ENCODE peak calls at places on chromosomes 12 and 14, in five cellular contexts. G, R, Q, M and X are unnamed samples.

GRCh38 chr14:101590616-101591015 is 29.3 kb downstream of the DIO3 start:
- DNase-seq in G (no peak), R (no peak), Q (peak; percentile 21), M (no peak), X (no peak)

GRCh38 chr12:115312901-115313300 is 628.9 kb upstream of the TBX3 start:
- DNase-seq in G (no peak), R (no peak), Q (no peak), M (no peak), X (no peak)

GRCh38 chr14:70203686-70204085 is 14.9 kb upstream of the SLC8A3 start:
- DNase-seq in G (no peak), R (no peak), Q (no peak), M (no peak), X (no peak)

GRCh38 chr14:54627718-54628345 is 60.9 kb downstream of the SAMD4A start:
- DNase-seq in G (peak; percentile 72), R (peak; percentile 29), Q (no peak), M (no peak), X (peak; percentile 78)

GRCh38 chr12:44433647-44434046 is 442.5 kb downstream of the NELL2 start:
- DNase-seq in G (no peak), R (no peak), Q (no peak), M (no peak), X (no peak)

GRCh38 chr14:71497645-71498086 is 434.6 kb upstream of the RGS6 start:
- DNase-seq in G (peak; percentile 87), R (peak; percentile 87), Q (no peak), M (no peak), X (peak; percentile 44)

GRCh38 chr14:22978873-22979671 is 3.3 kb downstream of the AJUBA start:
- DNase-seq in G (peak; percentile 29), R (no peak), Q (no peak), M (no peak), X (no peak)

GRCh38 chr12:32400866-32401265 is 1.5 kb downstream of the FGD4 start:
- DNase-seq in G (no peak), R (no peak), Q (no peak), M (no peak), X (no peak)

GRCh38 chr14:92531151-92531873 is 17.7 kb downstream of the RIN3 start:
- DNase-seq in G (no peak), R (no peak), Q (no peak), M (peak; percentile 20), X (no peak)

GRCh38 chr12:119802472-119802871 is 74.6 kb downstream of the CIT start:
- DNase-seq in G (peak; percentile 45), R (no peak), Q (no peak), M (peak; percentile 62), X (peak; percentile 57)

GRCh38 chr12:119804011-119804641 is 73.0 kb downstream of the CIT start:
- DNase-seq in G (peak; percentile 75), R (peak; percentile 13), Q (peak; percentile 57), M (peak; percentile 75), X (peak; percentile 64)

GRCh38 chr12:119808441-119808840 is 68.7 kb downstream of the CIT start:
- DNase-seq in G (peak; percentile 35), R (no peak), Q (no peak), M (no peak), X (no peak)

GRCh38 chr12:119807380-119807779 is 69.7 kb downstream of the CIT start:
- DNase-seq in G (no peak), R (no peak), Q (no peak), M (no peak), X (no peak)

GRCh38 chr12:119803391-119803791 is 73.7 kb downstream of the CIT start:
- DNase-seq in G (peak; percentile 48), R (no peak), Q (no peak), M (peak; percentile 16), X (peak; percentile 29)
- H3K4me3 ChIP-seq in G (peak overlapping the region; percentile 68), R (no peak overlapping the region), Q (peak overlapping the region; percentile 32), M (peak overlapping the region; percentile 48), X (peak overlapping the region; percentile 49)

GRCh38 chr14:95611293-95611880 is 74.8 kb upstream of the TCL1B start:
- DNase-seq in G (no peak), R (no peak), Q (no peak), M (no peak), X (no peak)

GRCh38 chr14:95619785-95620417 is 66.3 kb upstream of the TCL1B start:
- DNase-seq in G (no peak), R (no peak), Q (no peak), M (no peak), X (no peak)

GRCh38 chr14:95609398-95609990 is 74.6 kb downstream of the GLRX5 start:
- DNase-seq in G (no peak), R (peak; percentile 14), Q (peak; percentile 51), M (no peak), X (peak; percentile 19)

GRCh38 chr14:95614335-95614734 is 71.9 kb upstream of the TCL1B start:
- DNase-seq in G (no peak), R (no peak), Q (no peak), M (no peak), X (no peak)
- TF ChIP-seq CTCF in G (no peak), R (peak; percentile 29), Q (no peak), M (no peak), X (no peak)

GRCh38 chr12:111937429-111937828 is 75.5 kb downstream of the TMEM116 start:
- DNase-seq in G (peak; percentile 65), R (no peak), Q (no peak), M (no peak), X (peak; percentile 23)
- H3K4me3 ChIP-seq in G (no peak overlapping the region), R (no peak overlapping the region), Q (no peak overlapping the region), M (peak overlapping the region; percentile 32), X (no peak overlapping the region)

DNA sequence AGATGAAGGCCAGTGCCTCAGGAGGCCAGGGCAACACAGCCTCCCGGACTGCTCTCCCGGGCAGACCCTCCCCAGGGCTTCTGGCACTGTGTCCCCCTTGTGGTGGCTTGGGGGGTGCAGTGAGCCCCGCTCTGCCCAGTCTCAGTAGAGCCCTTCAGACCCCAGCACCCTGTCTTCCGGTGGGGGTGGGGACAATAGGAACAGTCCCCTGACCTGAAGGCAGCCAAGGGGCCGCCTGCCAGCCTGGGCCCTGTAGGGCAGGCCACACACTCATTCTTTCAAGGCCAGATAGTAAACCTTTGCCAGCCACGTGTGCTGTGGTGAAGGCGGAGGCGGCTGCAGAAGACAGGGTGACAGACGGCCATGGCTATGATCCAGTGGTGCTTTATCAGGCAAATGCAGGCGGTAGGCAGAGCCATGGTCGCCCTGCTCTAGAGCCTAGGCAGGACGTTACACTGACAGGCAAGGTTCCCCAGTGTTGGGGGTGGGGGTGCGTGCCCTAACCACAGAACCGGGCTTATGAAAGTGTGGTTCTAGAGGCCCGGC is 15.0 kb downstream of the ZFYVE21 start:
- DNase-seq in G (peak; percentile 54), R (no peak), Q (peak; percentile 74), M (peak; percentile 67), X (no peak)
- TF ChIP-seq CTCF in G (no peak), R (peak; percentile 22), Q (no peak), M (no peak), X (peak; percentile 5)

GRCh38 chr12:108327621-108328371 is 11.3 kb downstream of the CMKLR1 start:
- DNase-seq in G (no peak), R (no peak), Q (no peak), M (no peak), X (no peak)

GRCh38 chr12:108324678-108325358 is 14.3 kb downstream of the CMKLR1 start:
- DNase-seq in G (no peak), R (no peak), Q (no peak), M (no peak), X (no peak)

GRCh38 chr12:108326254-108326750 is 12.8 kb downstream of the CMKLR1 start:
- DNase-seq in G (no peak), R (no peak), Q (no peak), M (no peak), X (no peak)

GRCh38 chr12:108325549-108325948 is 13.6 kb downstream of the CMKLR1 start:
- DNase-seq in G (no peak), R (no peak), Q (no peak), M (no peak), X (no peak)

GRCh38 chr12:108328420-108328819 is 10.7 kb downstream of the CMKLR1 start:
- DNase-seq in G (no peak), R (no peak), Q (no peak), M (no peak), X (no peak)
- H3K4me3 ChIP-seq in G (no peak overlapping the region), R (no peak overlapping the region), Q (no peak overlapping the region), M (no peak overlapping the region), X (no peak overlapping the region)